ENCODE peak calls at places on chromosome 13, in four cellular contexts. F is fibroblast of lung, I is keratinocyte, V is neuronal stem cell. W is an unnamed sample.

GRCh38 chr13:78657699-78658629 is 991 bp downstream of the OBI1 start:
- DNase-seq in I (no peak), F (peak; percentile 4), V (peak; percentile 42), W (peak; percentile 38)

GRCh38 chr13:95713651-95714050 is 36.7 kb downstream of the DNAJC3 start:
- DNase-seq in I (no peak), F (peak; percentile 18), V (no peak), W (peak; percentile 4)

GRCh38 chr13:24683833-24684599 is 3.8 kb downstream of the ATP12A start:
- DNase-seq in I (no peak), V (peak; percentile 59), F (no peak), W (peak; percentile 27)

GRCh38 chr13:41304551-41304950 is 6.5 kb upstream of the NAA16 start:
- DNase-seq in F (no peak), I (no peak), V (no peak), W (no peak)

GRCh38 chr13:27242642-27243185 is 8.6 kb upstream of the RPL21 start:
- DNase-seq in I (no peak), F (no peak), V (no peak), W (no peak)

GRCh38 chr13:50699874-50700663 is 143.4 kb downstream of the DLEU7 start:
- DNase-seq in F (no peak), I (no peak), V (no peak), W (no peak)

GRCh38 chr13:41019027-41019487 is at the start of gene ELF1:
- DNase-seq in V (no peak), F (peak; percentile 72), I (peak; percentile 26), W (peak; percentile 77)

GRCh38 chr13:33761744-33762143 is 56.2 kb upstream of the RFC3 start:
- DNase-seq in I (no peak), F (peak; percentile 27), V (no peak), W (no peak)

GRCh38 chr13:113756441-113757097 is 2.5 kb upstream of the TMEM255B start:
- DNase-seq in I (no peak), F (no peak), V (no peak), W (no peak)

GRCh38 chr13:90232291-90232690 is 1115.2 kb upstream of the MIR17HG start:
- DNase-seq in F (peak; percentile 5), V (no peak), I (no peak), W (no peak)

GRCh38 chr13:79477968-79478367 is 3.0 kb upstream of the NDFIP2 start:
- DNase-seq in F (no peak), I (no peak), V (no peak), W (no peak)

GRCh38 chr13:91297503-91297902 is 50.0 kb upstream of the MIR17HG start:
- DNase-seq in I (no peak), F (no peak), V (no peak), W (no peak)

GRCh38 chr13:72390909-72391308 is 336.5 kb downstream of the MZT1 start:
- DNase-seq in V (no peak), I (peak; percentile 92), F (peak; percentile 52), W (no peak)

GRCh38 chr13:47859129-47859528 is 141.9 kb downstream of the SUCLA2 start:
- DNase-seq in V (no peak), F (peak; percentile 30), I (no peak), W (no peak)

GRCh38 chr13:26583662-26584061 is 26.2 kb downstream of the WASF3 start:
- DNase-seq in I (no peak), V (no peak), F (no peak), W (no peak)

GRCh38 chr13:37198629-37199028 is 93.2 kb upstream of the CSNK1A1L start:
- DNase-seq in I (no peak), F (no peak), V (peak; percentile 8), W (no peak)
- H2AFZ ChIP-seq in I (no peak overlapping the region), F (no peak overlapping the region), V (no peak overlapping the region), W (no peak overlapping the region)

GRCh38 chr13:46624821-46625220 is 71.9 kb downstream of the LRCH1 start:
- DNase-seq in I (no peak), V (no peak), F (no peak), W (no peak)

GRCh38 chr13:46622013-46622917 is 69.3 kb downstream of the LRCH1 start:
- DNase-seq in F (no peak), I (no peak), V (no peak), W (no peak)

GRCh38 chr13:46621133-46621532 is 68.2 kb downstream of the LRCH1 start:
- DNase-seq in V (no peak), F (no peak), I (no peak), W (no peak)

GRCh38 chr13:46624353-46624752 is 71.4 kb downstream of the LRCH1 start:
- DNase-seq in V (no peak), F (no peak), I (no peak), W (no peak)

DNA sequence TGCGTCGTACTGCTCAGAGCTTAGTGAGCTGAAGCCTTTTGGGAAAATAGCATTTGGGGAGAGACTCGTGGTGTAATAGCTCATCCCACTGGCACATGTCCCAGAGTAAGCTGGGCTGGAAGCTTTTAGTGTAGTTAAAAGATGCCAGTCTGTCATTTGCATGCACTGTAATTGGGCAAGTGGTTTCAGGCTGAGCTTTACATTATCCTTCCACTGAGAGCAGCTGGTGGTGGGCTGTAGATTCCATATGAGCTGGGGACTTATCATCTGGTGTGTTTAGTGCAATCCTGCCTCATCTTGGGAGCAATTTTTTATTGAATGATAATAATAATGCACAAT is 69.9 kb downstream of the LRCH1 start:
- DNase-seq in F (peak; percentile 70), V (no peak), I (no peak), W (no peak)
- H2AFZ ChIP-seq in F (no peak overlapping the region), V (no peak overlapping the region), I (no peak overlapping the region), W (no peak overlapping the region)

GRCh38 chr13:84867246-84867645 is 932.0 kb downstream of the SLITRK6 start:
- DNase-seq in V (no peak), F (no peak), I (no peak), W (no peak)

GRCh38 chr13:84870190-84870589 is 929.0 kb downstream of the SLITRK6 start:
- DNase-seq in I (no peak), V (no peak), F (no peak), W (peak; percentile 18)

DNA sequence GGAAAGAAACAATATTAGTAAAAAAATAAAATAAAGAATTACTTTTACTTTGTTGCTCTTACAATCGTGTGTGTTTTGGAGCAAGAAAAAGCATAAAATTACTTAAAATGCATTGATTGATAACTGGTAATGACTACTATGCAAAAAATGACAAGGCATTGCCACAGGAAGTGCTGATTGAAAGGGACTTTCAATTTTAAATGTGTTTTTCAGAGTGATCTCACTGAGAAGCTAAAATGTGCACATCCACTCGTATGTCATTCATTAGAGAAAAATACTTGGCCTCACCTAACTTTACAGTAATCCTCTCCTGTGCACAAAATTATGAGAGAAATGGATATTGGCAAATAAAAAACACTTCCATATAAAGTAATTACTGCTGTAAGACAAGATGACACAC is 934.9 kb downstream of the SLITRK6 start:
- DNase-seq in F (no peak), V (no peak), I (no peak), W (no peak)
- H2AFZ ChIP-seq in F (no peak overlapping the region), V (peak overlapping the region; percentile 35), I (peak overlapping the region; percentile 56), W (no peak overlapping the region)

GRCh38 chr13:97221989-97222700 is at the start of gene MBNL2:
- DNase-seq in V (peak; percentile 78), F (peak; percentile 95), I (peak; percentile 57), W (peak; percentile 90)
- H2AFZ ChIP-seq in V (peak within 1 kb of the TSS; percentile 84), F (peak within 1 kb of the TSS; percentile 1), I (peak within 1 kb of the TSS; percentile 70), W (peak within 1 kb of the TSS; percentile 41)

DNA sequence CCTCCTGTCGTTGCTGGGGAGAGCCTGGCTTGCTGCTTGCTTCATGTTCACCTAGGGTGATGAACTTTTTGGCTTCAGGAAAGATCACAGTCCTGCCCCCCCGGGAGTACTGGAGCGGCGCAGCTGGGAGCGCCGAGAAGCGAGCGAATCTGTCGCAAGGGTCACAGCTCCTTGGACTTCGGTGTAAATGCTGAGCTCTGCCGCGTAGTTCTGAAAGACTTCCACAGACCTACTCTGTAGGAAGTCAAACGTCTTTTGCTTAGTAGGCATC is 2.7 kb downstream of the ING1 start:
- DNase-seq in I (no peak), F (peak; percentile 10), V (no peak), W (peak; percentile 36)
- H2AFZ ChIP-seq in I (peak overlapping the region; percentile 80), F (peak overlapping the region; percentile 45), V (peak overlapping the region; percentile 81), W (peak overlapping the region; percentile 72)

GRCh38 chr13:99486996-99487395 is 14.3 kb upstream of the TM9SF2 start:
- DNase-seq in I (no peak), F (no peak), V (no peak), W (no peak)
- H2AFZ ChIP-seq in I (no peak overlapping the region), F (no peak overlapping the region), V (no peak overlapping the region), W (no peak overlapping the region)

GRCh38 chr13:111893607-111894443 is 173.1 kb upstream of the SOX1 start:
- DNase-seq in F (no peak), V (peak; percentile 45), I (no peak), W (no peak)
- H2AFZ ChIP-seq in F (no peak overlapping the region), V (peak overlapping the region; percentile 88), I (no peak overlapping the region), W (no peak overlapping the region)